ENCODE peak calls at places on chromosome 20, in eight cellular contexts. One of them, this sample, is unnamed. For H3K4me1, the result is how much of the 10 kb centered on the place peaks cover.

GRCh38 chr20:50085481-50086365 is 27.2 kb downstream of the UBE2V1 start:
- DNase-seq in mesenchymal stem cell: peak
- DNase-seq in CD4-positive, alpha-beta memory T cell: peak
- DNase-seq in SJSA1: peak
- DNase-seq in K562: peak
- DNase-seq in A549: peak
- DNase-seq in heart left ventricle: no peak
- DNase-seq in stomach: no peak
- DNase-seq in this sample: no peak

GRCh38 chr20:59222982-59223610 is 59.5 kb downstream of the ZNF831 start:
- DNase-seq in mesenchymal stem cell: no peak
- DNase-seq in CD4-positive, alpha-beta memory T cell: no peak
- DNase-seq in SJSA1: no peak
- DNase-seq in K562: no peak
- DNase-seq in A549: peak
- DNase-seq in heart left ventricle: no peak
- DNase-seq in stomach: no peak
- DNase-seq in this sample: no peak

GRCh38 chr20:34997171-34997570 is 41.5 kb downstream of the MYH7B start:
- DNase-seq in mesenchymal stem cell: no peak
- DNase-seq in CD4-positive, alpha-beta memory T cell: peak
- DNase-seq in SJSA1: no peak
- DNase-seq in K562: no peak
- DNase-seq in A549: no peak
- DNase-seq in heart left ventricle: no peak
- DNase-seq in stomach: peak
- DNase-seq in this sample: no peak

GRCh38 chr20:62900692-62901584 is 25.4 kb downstream of the DIDO1 start:
- DNase-seq in mesenchymal stem cell: peak
- DNase-seq in CD4-positive, alpha-beta memory T cell: peak
- DNase-seq in SJSA1: no peak
- DNase-seq in K562: no peak
- DNase-seq in A549: peak
- DNase-seq in heart left ventricle: no peak
- DNase-seq in stomach: peak
- DNase-seq in this sample: no peak

GRCh38 chr20:23725102-23725501 is 25.6 kb downstream of the CST1 start:
- DNase-seq in mesenchymal stem cell: no peak
- DNase-seq in CD4-positive, alpha-beta memory T cell: no peak
- DNase-seq in SJSA1: no peak
- DNase-seq in K562: no peak
- DNase-seq in A549: no peak
- DNase-seq in heart left ventricle: no peak
- DNase-seq in stomach: no peak
- DNase-seq in this sample: no peak

GRCh38 chr20:32685541-32686529 is 12.1 kb upstream of the C20orf203 start:
- DNase-seq in mesenchymal stem cell: peak
- DNase-seq in CD4-positive, alpha-beta memory T cell: no peak
- DNase-seq in SJSA1: peak
- DNase-seq in K562: no peak
- DNase-seq in A549: no peak
- DNase-seq in heart left ventricle: peak
- DNase-seq in stomach: no peak
- DNase-seq in this sample: peak

GRCh38 chr20:50932016-50932338 is 740 bp upstream of the ADNP start:
- DNase-seq in mesenchymal stem cell: no peak
- DNase-seq in CD4-positive, alpha-beta memory T cell: no peak
- DNase-seq in SJSA1: no peak
- DNase-seq in K562: no peak
- DNase-seq in A549: no peak
- DNase-seq in heart left ventricle: no peak
- DNase-seq in stomach: no peak
- DNase-seq in this sample: no peak

GRCh38 chr20:12327205-12327604 is 409.5 kb downstream of the BTBD3 start:
- DNase-seq in mesenchymal stem cell: no peak
- DNase-seq in CD4-positive, alpha-beta memory T cell: no peak
- DNase-seq in SJSA1: no peak
- DNase-seq in K562: no peak
- DNase-seq in A549: no peak
- DNase-seq in heart left ventricle: no peak
- DNase-seq in stomach: no peak
- DNase-seq in this sample: no peak

GRCh38 chr20:10553326-10553984 is 118.3 kb downstream of the SLX4IP start:
- DNase-seq in mesenchymal stem cell: peak
- DNase-seq in CD4-positive, alpha-beta memory T cell: peak
- DNase-seq in SJSA1: peak
- DNase-seq in K562: peak
- DNase-seq in A549: peak
- DNase-seq in heart left ventricle: peak
- DNase-seq in stomach: peak
- DNase-seq in this sample: peak

GRCh38 chr20:51420111-51420510 is 122.4 kb downstream of the NFATC2 start:
- DNase-seq in mesenchymal stem cell: no peak
- DNase-seq in CD4-positive, alpha-beta memory T cell: no peak
- DNase-seq in SJSA1: no peak
- DNase-seq in K562: peak
- DNase-seq in A549: no peak
- DNase-seq in heart left ventricle: no peak
- DNase-seq in stomach: no peak
- DNase-seq in this sample: no peak

GRCh38 chr20:24445510-24446170 is 23.8 kb upstream of the SYNDIG1 start:
- DNase-seq in mesenchymal stem cell: no peak
- DNase-seq in CD4-positive, alpha-beta memory T cell: no peak
- DNase-seq in SJSA1: no peak
- DNase-seq in K562: no peak
- DNase-seq in A549: no peak
- DNase-seq in heart left ventricle: no peak
- DNase-seq in stomach: no peak
- DNase-seq in this sample: no peak

GRCh38 chr20:62376112-62377063 is 9.3 kb upstream of the LAMA5 start:
- DNase-seq in mesenchymal stem cell: peak
- DNase-seq in CD4-positive, alpha-beta memory T cell: no peak
- DNase-seq in SJSA1: peak
- DNase-seq in K562: no peak
- DNase-seq in A549: no peak
- DNase-seq in heart left ventricle: peak
- DNase-seq in stomach: peak
- DNase-seq in this sample: no peak

GRCh38 chr20:54361485-54361884 is 113.9 kb upstream of the DOK5 start:
- DNase-seq in mesenchymal stem cell: no peak
- DNase-seq in CD4-positive, alpha-beta memory T cell: no peak
- DNase-seq in SJSA1: no peak
- DNase-seq in K562: no peak
- DNase-seq in A549: no peak
- DNase-seq in heart left ventricle: no peak
- DNase-seq in stomach: no peak
- DNase-seq in this sample: no peak

GRCh38 chr20:45153756-45154155 is 20.9 kb upstream of the PI3 start:
- DNase-seq in mesenchymal stem cell: no peak
- DNase-seq in CD4-positive, alpha-beta memory T cell: no peak
- DNase-seq in SJSA1: no peak
- DNase-seq in K562: no peak
- DNase-seq in A549: no peak
- DNase-seq in heart left ventricle: no peak
- DNase-seq in stomach: no peak
- DNase-seq in this sample: no peak

GRCh38 chr20:5893052-5893451 is 57.3 kb downstream of the TRMT6 start:
- DNase-seq in mesenchymal stem cell: no peak
- DNase-seq in CD4-positive, alpha-beta memory T cell: no peak
- DNase-seq in SJSA1: no peak
- DNase-seq in K562: no peak
- DNase-seq in A549: no peak
- DNase-seq in heart left ventricle: no peak
- DNase-seq in stomach: no peak
- DNase-seq in this sample: no peak

GRCh38 chr20:35093245-35093884 is 758 bp upstream of the TRPC4AP start:
- DNase-seq in mesenchymal stem cell: peak
- DNase-seq in CD4-positive, alpha-beta memory T cell: no peak
- DNase-seq in SJSA1: peak
- DNase-seq in K562: no peak
- DNase-seq in A549: peak
- DNase-seq in heart left ventricle: no peak
- DNase-seq in stomach: no peak
- DNase-seq in this sample: no peak

GRCh38 chr20:38315290-38315966 is 11.5 kb downstream of the BPI start:
- DNase-seq in mesenchymal stem cell: peak
- DNase-seq in CD4-positive, alpha-beta memory T cell: no peak
- DNase-seq in SJSA1: no peak
- DNase-seq in K562: no peak
- DNase-seq in A549: no peak
- DNase-seq in heart left ventricle: no peak
- DNase-seq in stomach: no peak
- DNase-seq in this sample: no peak

GRCh38 chr20:20130399-20130798 is 78.1 kb downstream of the CFAP61 start:
- DNase-seq in mesenchymal stem cell: peak
- DNase-seq in CD4-positive, alpha-beta memory T cell: no peak
- DNase-seq in SJSA1: no peak
- DNase-seq in K562: no peak
- DNase-seq in A549: no peak
- DNase-seq in heart left ventricle: no peak
- DNase-seq in stomach: no peak
- DNase-seq in this sample: no peak

GRCh38 chr20:12049125-12049524 is 131.4 kb downstream of the BTBD3 start:
- DNase-seq in mesenchymal stem cell: no peak
- DNase-seq in CD4-positive, alpha-beta memory T cell: no peak
- DNase-seq in SJSA1: no peak
- DNase-seq in K562: no peak
- DNase-seq in A549: no peak
- DNase-seq in heart left ventricle: no peak
- DNase-seq in stomach: no peak
- DNase-seq in this sample: no peak

GRCh38 chr20:57456116-57456515 is 64.9 kb downstream of the RBM38 start:
- DNase-seq in mesenchymal stem cell: no peak
- DNase-seq in CD4-positive, alpha-beta memory T cell: no peak
- DNase-seq in SJSA1: no peak
- DNase-seq in K562: no peak
- DNase-seq in A549: no peak
- DNase-seq in heart left ventricle: no peak
- DNase-seq in stomach: no peak
- DNase-seq in this sample: no peak

GRCh38 chr20:34334654-34335407 is 28.2 kb upstream of the ITCH start:
- DNase-seq in mesenchymal stem cell: no peak
- DNase-seq in CD4-positive, alpha-beta memory T cell: no peak
- DNase-seq in SJSA1: peak
- DNase-seq in K562: no peak
- DNase-seq in A549: no peak
- DNase-seq in heart left ventricle: no peak
- DNase-seq in stomach: no peak
- DNase-seq in this sample: no peak

GRCh38 chr20:62769346-62770071 is 26.8 kb upstream of the MRGBP start:
- DNase-seq in mesenchymal stem cell: no peak
- DNase-seq in CD4-positive, alpha-beta memory T cell: no peak
- DNase-seq in SJSA1: no peak
- DNase-seq in K562: no peak
- DNase-seq in A549: no peak
- DNase-seq in heart left ventricle: peak
- DNase-seq in stomach: no peak
- DNase-seq in this sample: peak

GRCh38 chr20:11847827-11848226 is 69.9 kb upstream of the BTBD3 start:
- DNase-seq in mesenchymal stem cell: no peak
- DNase-seq in CD4-positive, alpha-beta memory T cell: no peak
- DNase-seq in SJSA1: no peak
- DNase-seq in K562: no peak
- DNase-seq in A549: no peak
- DNase-seq in heart left ventricle: no peak
- DNase-seq in stomach: peak
- DNase-seq in this sample: no peak

GRCh38 chr20:58457083-58457680 is 58.0 kb downstream of the APCDD1L start:
- DNase-seq in mesenchymal stem cell: peak
- DNase-seq in CD4-positive, alpha-beta memory T cell: no peak
- DNase-seq in SJSA1: peak
- DNase-seq in K562: no peak
- DNase-seq in A549: no peak
- DNase-seq in heart left ventricle: peak
- DNase-seq in stomach: no peak
- DNase-seq in this sample: no peak

GRCh38 chr20:53707341-53708102 is 113.9 kb upstream of the ZNF217 start:
- DNase-seq in mesenchymal stem cell: peak
- DNase-seq in CD4-positive, alpha-beta memory T cell: no peak
- DNase-seq in SJSA1: peak
- DNase-seq in K562: no peak
- DNase-seq in A549: no peak
- DNase-seq in heart left ventricle: no peak
- DNase-seq in stomach: no peak
- DNase-seq in this sample: no peak

GRCh38 chr20:22523499-22524392 is 60.6 kb downstream of the FOXA2 start:
- DNase-seq in mesenchymal stem cell: no peak
- DNase-seq in CD4-positive, alpha-beta memory T cell: no peak
- DNase-seq in SJSA1: no peak
- DNase-seq in K562: no peak
- DNase-seq in A549: no peak
- DNase-seq in heart left ventricle: no peak
- DNase-seq in stomach: peak
- DNase-seq in this sample: no peak
- H3K4me1 ChIP-seq in mesenchymal stem cell: under half
- H3K4me1 ChIP-seq in CD4-positive, alpha-beta memory T cell: under half
- H3K4me1 ChIP-seq in SJSA1: under half
- H3K4me1 ChIP-seq in K562: under half
- H3K4me1 ChIP-seq in A549: under half
- H3K4me1 ChIP-seq in heart left ventricle: under half
- H3K4me1 ChIP-seq in stomach: under half
- H3K4me1 ChIP-seq in this sample: under half

DNA sequence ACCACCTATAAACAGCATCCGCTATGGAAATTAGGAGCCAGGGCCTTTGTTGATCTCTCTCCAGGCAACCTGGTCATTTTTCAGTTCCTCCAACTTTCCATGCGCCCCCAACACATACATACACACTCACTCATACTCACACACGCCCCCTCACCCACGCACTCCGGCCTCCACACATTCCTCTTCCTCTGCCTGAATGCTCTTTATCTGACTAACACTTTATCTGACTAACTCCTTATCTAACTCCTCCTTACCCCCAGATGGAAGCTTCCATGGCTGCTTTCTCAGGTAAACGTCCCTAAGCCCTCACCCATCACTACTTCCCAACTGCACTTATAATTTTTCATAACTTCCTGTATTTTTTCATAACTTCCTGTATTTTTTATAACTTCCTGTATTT is 17.4 kb downstream of the CASS4 start:
- DNase-seq in mesenchymal stem cell: peak
- DNase-seq in CD4-positive, alpha-beta memory T cell: no peak
- DNase-seq in SJSA1: no peak
- DNase-seq in K562: peak
- DNase-seq in A549: no peak
- DNase-seq in heart left ventricle: no peak
- DNase-seq in stomach: no peak
- DNase-seq in this sample: no peak
- H3K4me3 ChIP-seq in mesenchymal stem cell: no peak
- H3K4me3 ChIP-seq in CD4-positive, alpha-beta memory T cell: peak
- H3K4me3 ChIP-seq in SJSA1: no peak
- H3K4me3 ChIP-seq in K562: no peak
- H3K4me3 ChIP-seq in A549: no peak
- H3K4me3 ChIP-seq in heart left ventricle: no peak
- H3K4me3 ChIP-seq in stomach: no peak
- H3K4me3 ChIP-seq in this sample: no peak

GRCh38 chr20:36120991-36121390 is 33.5 kb upstream of the EPB41L1 start:
- DNase-seq in mesenchymal stem cell: no peak
- DNase-seq in CD4-positive, alpha-beta memory T cell: no peak
- DNase-seq in SJSA1: no peak
- DNase-seq in K562: no peak
- DNase-seq in A549: no peak
- DNase-seq in heart left ventricle: no peak
- DNase-seq in stomach: no peak
- DNase-seq in this sample: no peak
- H3K27ac ChIP-seq in mesenchymal stem cell: no peak
- H3K27ac ChIP-seq in CD4-positive, alpha-beta memory T cell: no peak
- H3K27ac ChIP-seq in SJSA1: no peak
- H3K27ac ChIP-seq in K562: no peak
- H3K27ac ChIP-seq in A549: no peak
- H3K27ac ChIP-seq in heart left ventricle: no peak
- H3K27ac ChIP-seq in stomach: peak
- H3K27ac ChIP-seq in this sample: no peak

GRCh38 chr20:43959920-43960227 is 45.2 kb downstream of the TOX2 start:
- DNase-seq in mesenchymal stem cell: peak
- DNase-seq in CD4-positive, alpha-beta memory T cell: no peak
- DNase-seq in SJSA1: no peak
- DNase-seq in K562: no peak
- DNase-seq in A549: no peak
- DNase-seq in heart left ventricle: no peak
- DNase-seq in stomach: no peak
- DNase-seq in this sample: no peak
- H3K4me1 ChIP-seq in mesenchymal stem cell: under half
- H3K4me1 ChIP-seq in CD4-positive, alpha-beta memory T cell: half or more
- H3K4me1 ChIP-seq in SJSA1: half or more
- H3K4me1 ChIP-seq in K562: under half
- H3K4me1 ChIP-seq in A549: half or more
- H3K4me1 ChIP-seq in heart left ventricle: under half
- H3K4me1 ChIP-seq in stomach: under half
- H3K4me1 ChIP-seq in this sample: under half

This sample was measured in psoas muscle.